ENCODE peak calls at places on chromosome 13, in eight cellular contexts. E is progenitor cell of endocrine pancreas; S is GM23338; N is T follicular helper cell; U is NK-92 treated with Interleukin-12 subunit alpha and Interleukin-12 subunit beta, amount 100 ng/mL, for 24 hours; T is right lobe of liver; Y is HFFc6; C is T-cell. L is an unnamed sample.

GRCh38 chr13:109162248-109163051 is 533.0 kb downstream of the MYO16 start:
- DNase-seq in C (peak; percentile 3), U (peak; percentile 79), T (no peak), Y (no peak), E (no peak), S (no peak), N (no peak), L (no peak)

GRCh38 chr13:112069063-112069726 is 2.2 kb downstream of the SOX1 start:
- DNase-seq in T (no peak), E (no peak), Y (no peak), U (no peak), C (no peak), N (no peak), S (no peak), L (no peak)

GRCh38 chr13:63517376-63517775 is 2101.7 kb upstream of the PCDH20 start:
- DNase-seq in S (no peak), C (no peak), U (no peak), N (no peak), T (no peak), Y (no peak), E (no peak), L (no peak)

GRCh38 chr13:31627097-31627496 is 112.2 kb upstream of the RXFP2 start:
- DNase-seq in U (no peak), S (no peak), Y (peak; percentile 52), C (no peak), N (no peak), T (no peak), E (no peak), L (no peak)

GRCh38 chr13:71751074-71751473 is 115.9 kb downstream of the DACH1 start:
- DNase-seq in U (no peak), C (no peak), S (no peak), Y (no peak), N (no peak), T (no peak), E (no peak), L (no peak)

GRCh38 chr13:113083402-113084061 is 22.1 kb upstream of the F7 start:
- DNase-seq in Y (no peak), N (no peak), T (no peak), S (no peak), E (no peak), C (no peak), U (no peak), L (no peak)

GRCh38 chr13:87669379-87669978 is 1.7 kb upstream of the SLITRK5 start:
- DNase-seq in T (no peak), S (peak; percentile 76), C (no peak), U (no peak), E (no peak), Y (peak; percentile 20), N (no peak), L (no peak)

GRCh38 chr13:77207943-77208342 is 119.0 kb downstream of the MYCBP2 start:
- DNase-seq in U (no peak), C (no peak), Y (peak; percentile 68), E (no peak), S (peak; percentile 7), T (no peak), N (no peak), L (no peak)

GRCh38 chr13:95315752-95316151 is 14.5 kb upstream of the ABCC4 start:
- DNase-seq in T (no peak), N (no peak), Y (no peak), U (no peak), S (no peak), E (no peak), C (no peak), L (no peak)

GRCh38 chr13:53775807-53776206 is 747.2 kb downstream of the OLFM4 start:
- DNase-seq in S (peak; percentile 23), C (no peak), T (no peak), E (no peak), Y (no peak), U (no peak), N (no peak), L (no peak)

GRCh38 chr13:88601949-88602348 is 930.8 kb downstream of the SLITRK5 start:
- DNase-seq in N (no peak), E (no peak), S (no peak), C (no peak), Y (no peak), T (no peak), U (no peak), L (no peak)

GRCh38 chr13:85441364-85441763 is 357.9 kb downstream of the SLITRK6 start:
- DNase-seq in U (no peak), E (no peak), N (no peak), S (no peak), Y (no peak), T (no peak), C (no peak), L (no peak)

GRCh38 chr13:111122631-111123030 is 7.5 kb downstream of the ARHGEF7 start:
- DNase-seq in E (no peak), Y (no peak), S (no peak), C (no peak), T (no peak), N (no peak), U (no peak), L (no peak)

GRCh38 chr13:60759499-60759898 is 362.5 kb downstream of the TDRD3 start:
- DNase-seq in N (no peak), E (no peak), C (no peak), U (no peak), S (peak; percentile 35), Y (no peak), T (no peak), L (no peak)

GRCh38 chr13:112693831-112694497 is 4.1 kb downstream of the ATP11A start:
- DNase-seq in T (no peak), C (no peak), Y (peak; percentile 67), N (no peak), U (no peak), E (no peak), S (no peak), L (peak; percentile 53)

GRCh38 chr13:113758651-113759524 is at the start of gene TMEM255B:
- DNase-seq in S (peak; percentile 83), T (peak; percentile 90), C (peak; percentile 61), Y (peak; percentile 35), N (peak; percentile 62), U (no peak), E (peak; percentile 63), L (peak; percentile 90)

GRCh38 chr13:94415484-94415883 is 64.0 kb downstream of the DCT start:
- DNase-seq in E (no peak), N (no peak), U (no peak), T (no peak), Y (no peak), S (no peak), C (no peak), L (no peak)

GRCh38 chr13:111325146-111325890 is 4.9 kb downstream of the TEX29 start:
- DNase-seq in S (no peak), U (no peak), Y (no peak), N (no peak), E (no peak), C (no peak), T (no peak), L (no peak)

GRCh38 chr13:99470027-99470426 is 31.2 kb upstream of the TM9SF2 start:
- DNase-seq in C (no peak), E (no peak), Y (no peak), S (no peak), U (no peak), N (no peak), T (no peak), L (no peak)

GRCh38 chr13:32007494-32007893 is 24.1 kb upstream of the FRY start:
- DNase-seq in Y (no peak), C (no peak), N (no peak), E (no peak), T (no peak), S (no peak), U (no peak), L (no peak)

GRCh38 chr13:27403727-27404385 is 20.6 kb upstream of the GTF3A start:
- DNase-seq in S (no peak), N (no peak), T (peak; percentile 77), E (no peak), Y (no peak), U (no peak), C (no peak), L (no peak)

GRCh38 chr13:109787135-109787954 is 962 bp upstream of the IRS2 start:
- DNase-seq in S (peak; percentile 74), N (no peak), C (no peak), T (peak; percentile 71), Y (no peak), E (peak; percentile 42), U (no peak), L (peak; percentile 43)

GRCh38 chr13:111006508-111007031 is 91.7 kb upstream of the ANKRD10 start:
- DNase-seq in N (no peak), C (no peak), U (no peak), E (no peak), Y (peak; percentile 57), S (peak; percentile 19), T (no peak), L (peak; percentile 87)

GRCh38 chr13:67341406-67341805 is 111.3 kb upstream of the PCDH9 start:
- DNase-seq in E (no peak), C (no peak), U (no peak), N (no peak), T (no peak), S (no peak), Y (no peak), L (no peak)

GRCh38 chr13:47288546-47288945 is 391.7 kb upstream of the HTR2A start:
- DNase-seq in Y (no peak), E (no peak), T (no peak), N (no peak), S (no peak), U (no peak), C (no peak), L (no peak)

GRCh38 chr13:93309886-93310520 is 83.4 kb downstream of the GPC6 start:
- DNase-seq in T (no peak), E (no peak), N (no peak), S (no peak), C (no peak), Y (peak; percentile 10), U (no peak), L (no peak)

GRCh38 chr13:35963982-35964665 is 167.1 kb downstream of the DCLK1 start:
- DNase-seq in E (no peak), U (no peak), S (no peak), Y (no peak), N (no peak), T (no peak), C (no peak), L (no peak)

GRCh38 chr13:107928762-107929161 is 286.6 kb downstream of the LIG4 start:
- DNase-seq in S (no peak), T (no peak), E (no peak), N (no peak), U (no peak), Y (no peak), C (no peak), L (no peak)

GRCh38 chr13:53151692-53152421 is 123.2 kb downstream of the OLFM4 start:
- DNase-seq in Y (no peak), E (peak; percentile 30), N (peak; percentile 0), S (peak; percentile 87), T (no peak), U (peak; percentile 80), C (peak; percentile 2), L (peak; percentile 81)

GRCh38 chr13:85590231-85590931 is 208.8 kb downstream of the SLITRK6 start:
- DNase-seq in Y (no peak), T (no peak), C (no peak), U (no peak), S (no peak), E (no peak), N (no peak), L (no peak)

GRCh38 chr13:77002590-77003190 is 10.8 kb downstream of the CLN5 start:
- DNase-seq in U (no peak), C (no peak), Y (peak; percentile 45), E (no peak), S (peak; percentile 71), N (no peak), T (no peak), L (no peak)

GRCh38 chr13:113421673-113422270 is 31.5 kb downstream of the ADPRHL1 start:
- DNase-seq in S (no peak), C (no peak), Y (no peak), U (no peak), N (no peak), T (no peak), E (no peak), L (peak; percentile 42)

GRCh38 chr13:27822873-27823311 is 30.6 kb downstream of the GSX1 start:
- DNase-seq in E (no peak), C (no peak), Y (no peak), N (no peak), U (no peak), T (no peak), S (peak; percentile 45), L (no peak)

GRCh38 chr13:112850273-112850672 is 118.7 kb upstream of the MCF2L start:
- DNase-seq in S (no peak), C (no peak), U (no peak), N (no peak), Y (no peak), E (no peak), T (no peak), L (no peak)